ENCODE peak calls at places on chromosome 15, in ten cellular contexts. One of them, this sample, is unnamed.

GRCh38 chr15:45402955-45403892 is 24.9 kb upstream of the GATM start:
- DNase-seq in B cell: peak; percentile 45
- DNase-seq in osteocyte: no peak
- DNase-seq in stomach: peak; percentile 42
- DNase-seq in psoas muscle: peak; percentile 71
- DNase-seq in epithelial cell of esophagus: peak; percentile 90
- DNase-seq in fibroblast of the aortic adventitia: peak; percentile 27
- DNase-seq in fibroblast of lung: peak; percentile 35
- DNase-seq in progenitor cell of endocrine pancreas: peak; percentile 20
- DNase-seq in HCT116: no peak
- DNase-seq in this sample: peak; percentile 40

GRCh38 chr15:85681391-85681790 is 113.3 kb downstream of the KLHL25 start:
- DNase-seq in B cell: no peak
- DNase-seq in osteocyte: no peak
- DNase-seq in stomach: no peak
- DNase-seq in psoas muscle: no peak
- DNase-seq in epithelial cell of esophagus: no peak
- DNase-seq in fibroblast of the aortic adventitia: no peak
- DNase-seq in fibroblast of lung: no peak
- DNase-seq in progenitor cell of endocrine pancreas: no peak
- DNase-seq in HCT116: no peak
- DNase-seq in this sample: no peak

GRCh38 chr15:28878209-28878608 is 7.6 kb upstream of the APBA2 start:
- DNase-seq in B cell: no peak
- DNase-seq in osteocyte: no peak
- DNase-seq in stomach: no peak
- DNase-seq in psoas muscle: no peak
- DNase-seq in epithelial cell of esophagus: no peak
- DNase-seq in fibroblast of the aortic adventitia: no peak
- DNase-seq in fibroblast of lung: no peak
- DNase-seq in progenitor cell of endocrine pancreas: no peak
- DNase-seq in HCT116: no peak
- DNase-seq in this sample: no peak

GRCh38 chr15:33460166-33460805 is 149.5 kb downstream of the RYR3 start:
- DNase-seq in B cell: no peak
- DNase-seq in osteocyte: no peak
- DNase-seq in stomach: no peak
- DNase-seq in psoas muscle: no peak
- DNase-seq in epithelial cell of esophagus: peak; percentile 96
- DNase-seq in fibroblast of the aortic adventitia: no peak
- DNase-seq in fibroblast of lung: no peak
- DNase-seq in progenitor cell of endocrine pancreas: no peak
- DNase-seq in HCT116: no peak
- DNase-seq in this sample: no peak

GRCh38 chr15:67050062-67050461 is 15.3 kb upstream of the SMAD3 start:
- DNase-seq in B cell: no peak
- DNase-seq in osteocyte: no peak
- DNase-seq in stomach: no peak
- DNase-seq in psoas muscle: no peak
- DNase-seq in epithelial cell of esophagus: peak; percentile 92
- DNase-seq in fibroblast of the aortic adventitia: peak; percentile 75
- DNase-seq in fibroblast of lung: peak; percentile 76
- DNase-seq in progenitor cell of endocrine pancreas: no peak
- DNase-seq in HCT116: no peak
- DNase-seq in this sample: no peak

GRCh38 chr15:77409259-77410156 is 10.4 kb downstream of the PEAK1 start:
- DNase-seq in B cell: peak; percentile 59
- DNase-seq in osteocyte: no peak
- DNase-seq in stomach: no peak
- DNase-seq in psoas muscle: no peak
- DNase-seq in epithelial cell of esophagus: no peak
- DNase-seq in fibroblast of the aortic adventitia: no peak
- DNase-seq in fibroblast of lung: no peak
- DNase-seq in progenitor cell of endocrine pancreas: no peak
- DNase-seq in HCT116: no peak
- DNase-seq in this sample: peak; percentile 65

GRCh38 chr15:45664451-45664850 is 29.6 kb downstream of the SQOR start:
- DNase-seq in B cell: no peak
- DNase-seq in osteocyte: no peak
- DNase-seq in stomach: no peak
- DNase-seq in psoas muscle: no peak
- DNase-seq in epithelial cell of esophagus: no peak
- DNase-seq in fibroblast of the aortic adventitia: peak; percentile 37
- DNase-seq in fibroblast of lung: peak; percentile 42
- DNase-seq in progenitor cell of endocrine pancreas: no peak
- DNase-seq in HCT116: no peak
- DNase-seq in this sample: peak; percentile 26

GRCh38 chr15:48392356-48392755 is 61.1 kb downstream of the DUT start:
- DNase-seq in B cell: no peak
- DNase-seq in osteocyte: peak; percentile 30
- DNase-seq in stomach: no peak
- DNase-seq in psoas muscle: peak; percentile 73
- DNase-seq in epithelial cell of esophagus: no peak
- DNase-seq in fibroblast of the aortic adventitia: peak; percentile 96
- DNase-seq in fibroblast of lung: peak; percentile 69
- DNase-seq in progenitor cell of endocrine pancreas: no peak
- DNase-seq in HCT116: no peak
- DNase-seq in this sample: no peak

GRCh38 chr15:80168421-80168820 is 15.6 kb downstream of the FAH start:
- DNase-seq in B cell: no peak
- DNase-seq in osteocyte: no peak
- DNase-seq in stomach: no peak
- DNase-seq in psoas muscle: no peak
- DNase-seq in epithelial cell of esophagus: peak; percentile 84
- DNase-seq in fibroblast of the aortic adventitia: no peak
- DNase-seq in fibroblast of lung: no peak
- DNase-seq in progenitor cell of endocrine pancreas: no peak
- DNase-seq in HCT116: no peak
- DNase-seq in this sample: no peak

GRCh38 chr15:36172970-36173369 is 406.5 kb upstream of the CDIN1 start:
- DNase-seq in B cell: no peak
- DNase-seq in osteocyte: no peak
- DNase-seq in stomach: no peak
- DNase-seq in psoas muscle: no peak
- DNase-seq in epithelial cell of esophagus: peak; percentile 2
- DNase-seq in fibroblast of the aortic adventitia: no peak
- DNase-seq in fibroblast of lung: peak; percentile 38
- DNase-seq in progenitor cell of endocrine pancreas: no peak
- DNase-seq in HCT116: no peak
- DNase-seq in this sample: no peak

GRCh38 chr15:88725305-88726220 is 77.7 kb upstream of the ACAN start:
- DNase-seq in B cell: peak; percentile 55
- DNase-seq in osteocyte: peak; percentile 40
- DNase-seq in stomach: no peak
- DNase-seq in psoas muscle: no peak
- DNase-seq in epithelial cell of esophagus: no peak
- DNase-seq in fibroblast of the aortic adventitia: no peak
- DNase-seq in fibroblast of lung: no peak
- DNase-seq in progenitor cell of endocrine pancreas: no peak
- DNase-seq in HCT116: no peak
- DNase-seq in this sample: no peak

GRCh38 chr15:96122077-96123027 is 208.1 kb upstream of the NR2F2 start:
- DNase-seq in B cell: no peak
- DNase-seq in osteocyte: no peak
- DNase-seq in stomach: no peak
- DNase-seq in psoas muscle: no peak
- DNase-seq in epithelial cell of esophagus: peak; percentile 41
- DNase-seq in fibroblast of the aortic adventitia: no peak
- DNase-seq in fibroblast of lung: peak; percentile 18
- DNase-seq in progenitor cell of endocrine pancreas: no peak
- DNase-seq in HCT116: peak; percentile 41
- DNase-seq in this sample: no peak

GRCh38 chr15:58770857-58771620 is at the start of gene MINDY2:
- DNase-seq in B cell: peak; percentile 98
- DNase-seq in osteocyte: peak; percentile 99
- DNase-seq in stomach: peak; percentile 99
- DNase-seq in psoas muscle: peak; percentile 99
- DNase-seq in epithelial cell of esophagus: peak; percentile 99
- DNase-seq in fibroblast of the aortic adventitia: peak; percentile 98
- DNase-seq in fibroblast of lung: peak; percentile 99
- DNase-seq in progenitor cell of endocrine pancreas: peak; percentile 93
- DNase-seq in HCT116: peak; percentile 97
- DNase-seq in this sample: peak; percentile 97
- TF ChIP-seq CTCF in B cell: peak; percentile 46
- TF ChIP-seq CTCF in osteocyte: peak; percentile 51
- TF ChIP-seq CTCF in stomach: no peak
- TF ChIP-seq CTCF in psoas muscle: peak; percentile 18
- TF ChIP-seq CTCF in epithelial cell of esophagus: peak; percentile 35
- TF ChIP-seq CTCF in fibroblast of the aortic adventitia: no peak
- TF ChIP-seq CTCF in fibroblast of lung: peak; percentile 4
- TF ChIP-seq CTCF in progenitor cell of endocrine pancreas: peak; percentile 53
- TF ChIP-seq CTCF in HCT116: peak; percentile 30
- TF ChIP-seq CTCF in this sample: peak; percentile 28

DNA sequence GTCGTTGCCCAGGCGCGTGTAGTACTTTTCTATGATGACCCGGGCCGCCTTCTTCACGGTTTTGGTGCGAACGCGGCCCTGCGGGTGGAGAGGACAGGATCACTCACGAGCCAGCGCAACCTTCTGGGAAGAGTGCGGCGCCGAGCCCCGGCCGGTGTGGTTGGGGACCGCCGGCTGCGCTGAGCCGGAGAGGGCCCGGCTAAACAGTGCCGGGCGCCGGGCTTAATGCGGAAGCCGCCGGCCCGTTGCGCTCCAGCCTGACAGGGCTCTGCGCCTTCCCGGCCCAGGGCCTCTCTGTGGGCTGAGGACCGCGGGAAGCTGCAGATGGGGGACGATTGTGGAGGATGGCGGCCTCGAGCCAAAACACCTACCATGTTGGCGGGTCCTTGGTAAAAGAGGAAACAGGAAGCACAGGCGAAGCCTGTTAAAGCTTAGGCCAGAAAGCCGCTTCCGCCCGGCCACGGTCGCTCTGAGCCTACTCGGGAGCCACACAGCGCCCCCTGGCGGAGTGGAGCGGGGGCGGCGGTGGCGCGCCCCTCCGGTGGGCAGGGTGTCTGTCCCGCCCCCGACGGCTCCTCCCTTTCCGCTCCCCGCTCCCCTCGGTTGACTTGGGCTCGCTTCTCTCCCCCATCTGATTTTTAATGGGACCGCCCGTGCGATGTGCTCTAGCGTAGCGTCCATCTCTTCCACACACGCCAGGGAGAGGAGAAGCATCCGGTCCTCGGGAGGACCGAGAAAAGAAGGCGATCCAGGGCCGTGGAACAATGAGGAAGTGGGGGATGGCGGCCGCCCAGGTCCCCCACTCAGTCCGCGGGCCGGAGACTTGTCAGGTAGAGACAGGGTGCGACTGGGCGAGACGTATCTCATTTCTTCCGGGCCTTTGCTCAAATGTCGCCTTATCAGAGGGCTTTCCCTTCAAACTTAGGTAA is at the start of gene RPS17:
- DNase-seq in B cell: peak; percentile 99
- DNase-seq in osteocyte: peak; percentile 99
- DNase-seq in stomach: peak; percentile 98
- DNase-seq in psoas muscle: peak; percentile 98
- DNase-seq in epithelial cell of esophagus: peak; percentile 96
- DNase-seq in fibroblast of the aortic adventitia: peak; percentile 95
- DNase-seq in fibroblast of lung: peak; percentile 96
- DNase-seq in progenitor cell of endocrine pancreas: peak; percentile 97
- DNase-seq in HCT116: peak; percentile 91
- DNase-seq in this sample: peak; percentile 98
- TF ChIP-seq CTCF in B cell: peak; percentile 96
- TF ChIP-seq CTCF in osteocyte: peak; percentile 100
- TF ChIP-seq CTCF in stomach: peak; percentile 60
- TF ChIP-seq CTCF in psoas muscle: peak; percentile 100
- TF ChIP-seq CTCF in epithelial cell of esophagus: peak; percentile 74
- TF ChIP-seq CTCF in fibroblast of the aortic adventitia: peak; percentile 89
- TF ChIP-seq CTCF in fibroblast of lung: peak; percentile 86
- TF ChIP-seq CTCF in progenitor cell of endocrine pancreas: peak; percentile 100
- TF ChIP-seq CTCF in HCT116: peak; percentile 97
- TF ChIP-seq CTCF in this sample: peak; percentile 97

GRCh38 chr15:58077427-58077826 is 11.9 kb upstream of the ALDH1A2 start:
- DNase-seq in B cell: no peak
- DNase-seq in osteocyte: no peak
- DNase-seq in stomach: no peak
- DNase-seq in psoas muscle: no peak
- DNase-seq in epithelial cell of esophagus: peak; percentile 59
- DNase-seq in fibroblast of the aortic adventitia: no peak
- DNase-seq in fibroblast of lung: no peak
- DNase-seq in progenitor cell of endocrine pancreas: no peak
- DNase-seq in HCT116: peak; percentile 18
- DNase-seq in this sample: no peak
- TF ChIP-seq CTCF in B cell: no peak
- TF ChIP-seq CTCF in osteocyte: no peak
- TF ChIP-seq CTCF in stomach: no peak
- TF ChIP-seq CTCF in psoas muscle: no peak
- TF ChIP-seq CTCF in epithelial cell of esophagus: peak; percentile 63
- TF ChIP-seq CTCF in fibroblast of the aortic adventitia: no peak
- TF ChIP-seq CTCF in fibroblast of lung: peak; percentile 15
- TF ChIP-seq CTCF in progenitor cell of endocrine pancreas: peak; percentile 42
- TF ChIP-seq CTCF in HCT116: peak; percentile 29
- TF ChIP-seq CTCF in this sample: no peak

GRCh38 chr15:69609776-69610175 is 157.2 kb downstream of the RPLP1 start:
- DNase-seq in B cell: no peak
- DNase-seq in osteocyte: no peak
- DNase-seq in stomach: no peak
- DNase-seq in psoas muscle: no peak
- DNase-seq in epithelial cell of esophagus: no peak
- DNase-seq in fibroblast of the aortic adventitia: no peak
- DNase-seq in fibroblast of lung: no peak
- DNase-seq in progenitor cell of endocrine pancreas: no peak
- DNase-seq in HCT116: no peak
- DNase-seq in this sample: no peak

GRCh38 chr15:69608661-69609060 is 156.0 kb downstream of the RPLP1 start:
- DNase-seq in B cell: no peak
- DNase-seq in osteocyte: no peak
- DNase-seq in stomach: no peak
- DNase-seq in psoas muscle: no peak
- DNase-seq in epithelial cell of esophagus: no peak
- DNase-seq in fibroblast of the aortic adventitia: no peak
- DNase-seq in fibroblast of lung: no peak
- DNase-seq in progenitor cell of endocrine pancreas: no peak
- DNase-seq in HCT116: no peak
- DNase-seq in this sample: no peak

GRCh38 chr15:69604050-69604378 is 151.4 kb downstream of the RPLP1 start:
- DNase-seq in B cell: no peak
- DNase-seq in osteocyte: no peak
- DNase-seq in stomach: peak; percentile 75
- DNase-seq in psoas muscle: no peak
- DNase-seq in epithelial cell of esophagus: peak; percentile 44
- DNase-seq in fibroblast of the aortic adventitia: no peak
- DNase-seq in fibroblast of lung: no peak
- DNase-seq in progenitor cell of endocrine pancreas: no peak
- DNase-seq in HCT116: peak; percentile 26
- DNase-seq in this sample: no peak

GRCh38 chr15:69609176-69609575 is 156.6 kb downstream of the RPLP1 start:
- DNase-seq in B cell: no peak
- DNase-seq in osteocyte: no peak
- DNase-seq in stomach: no peak
- DNase-seq in psoas muscle: no peak
- DNase-seq in epithelial cell of esophagus: no peak
- DNase-seq in fibroblast of the aortic adventitia: peak; percentile 7
- DNase-seq in fibroblast of lung: peak; percentile 8
- DNase-seq in progenitor cell of endocrine pancreas: no peak
- DNase-seq in HCT116: no peak
- DNase-seq in this sample: no peak

DNA sequence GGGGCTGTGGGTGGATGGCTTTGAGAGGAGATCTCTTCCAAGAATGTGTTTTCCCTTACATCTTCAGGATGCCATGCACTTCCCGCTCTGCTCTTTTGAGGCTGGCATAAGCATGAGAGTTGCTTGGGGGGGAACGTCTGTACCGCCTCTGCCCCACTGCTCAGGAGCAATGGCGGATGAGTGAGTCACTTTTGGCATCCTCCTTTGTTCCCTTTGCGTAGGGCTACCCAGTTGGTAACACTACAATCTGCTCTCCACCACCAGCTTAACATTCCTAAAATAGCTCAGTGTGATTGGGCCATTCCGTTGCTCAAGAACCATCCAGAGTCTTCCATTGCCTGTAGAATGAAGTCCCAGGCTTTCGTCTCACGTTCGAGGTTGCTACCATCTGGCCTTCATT is 154.5 kb downstream of the RPLP1 start:
- DNase-seq in B cell: no peak
- DNase-seq in osteocyte: peak; percentile 68
- DNase-seq in stomach: no peak
- DNase-seq in psoas muscle: no peak
- DNase-seq in epithelial cell of esophagus: no peak
- DNase-seq in fibroblast of the aortic adventitia: peak; percentile 2
- DNase-seq in fibroblast of lung: no peak
- DNase-seq in progenitor cell of endocrine pancreas: no peak
- DNase-seq in HCT116: no peak
- DNase-seq in this sample: no peak
- TF ChIP-seq CTCF in B cell: no peak
- TF ChIP-seq CTCF in osteocyte: no peak
- TF ChIP-seq CTCF in stomach: no peak
- TF ChIP-seq CTCF in psoas muscle: no peak
- TF ChIP-seq CTCF in epithelial cell of esophagus: no peak
- TF ChIP-seq CTCF in fibroblast of the aortic adventitia: no peak
- TF ChIP-seq CTCF in fibroblast of lung: no peak
- TF ChIP-seq CTCF in progenitor cell of endocrine pancreas: no peak
- TF ChIP-seq CTCF in HCT116: no peak
- TF ChIP-seq CTCF in this sample: no peak